ENCODE peak calls at places on chromosomes 1 and 21, in eight cellular contexts. One of them, this sample, is unnamed.

GRCh38 chr1:166174108-166174507 is 7.3 kb upstream of the FAM78B start:
- DNase-seq in fibroblast of pulmonary artery: no peak
- DNase-seq in psoas muscle: no peak
- DNase-seq in tibial artery: no peak
- DNase-seq in lower lobe of right lung: no peak
- DNase-seq in Calu3: peak; percentile 53
- DNase-seq in GM23338: no peak
- DNase-seq in H9: no peak
- DNase-seq in this sample: no peak

GRCh38 chr1:62325696-62326095 is 6.5 kb upstream of the KANK4 start:
- DNase-seq in lower lobe of right lung: no peak
- DNase-seq in psoas muscle: no peak
- DNase-seq in GM23338: no peak
- DNase-seq in fibroblast of pulmonary artery: no peak
- DNase-seq in H9: no peak
- DNase-seq in Calu3: no peak
- DNase-seq in tibial artery: no peak
- DNase-seq in this sample: no peak

GRCh38 chr1:6185635-6186382 is 5.7 kb upstream of the CHD5 start:
- DNase-seq in Calu3: no peak
- DNase-seq in fibroblast of pulmonary artery: peak; percentile 55
- DNase-seq in GM23338: peak; percentile 80
- DNase-seq in tibial artery: no peak
- DNase-seq in H9: peak; percentile 62
- DNase-seq in lower lobe of right lung: no peak
- DNase-seq in psoas muscle: no peak
- DNase-seq in this sample: no peak

GRCh38 chr1:86370627-86371026 is 25.5 kb downstream of the ODF2L start:
- DNase-seq in Calu3: no peak
- DNase-seq in fibroblast of pulmonary artery: peak; percentile 27
- DNase-seq in H9: no peak
- DNase-seq in tibial artery: no peak
- DNase-seq in GM23338: no peak
- DNase-seq in lower lobe of right lung: no peak
- DNase-seq in psoas muscle: no peak
- DNase-seq in this sample: no peak

GRCh38 chr1:21325731-21326387 is 35.6 kb upstream of the ECE1 start:
- DNase-seq in fibroblast of pulmonary artery: no peak
- DNase-seq in lower lobe of right lung: no peak
- DNase-seq in tibial artery: peak; percentile 69
- DNase-seq in Calu3: no peak
- DNase-seq in psoas muscle: no peak
- DNase-seq in H9: no peak
- DNase-seq in GM23338: no peak
- DNase-seq in this sample: no peak

GRCh38 chr1:72013161-72013560 is 269.2 kb downstream of the NEGR1 start:
- DNase-seq in fibroblast of pulmonary artery: no peak
- DNase-seq in tibial artery: no peak
- DNase-seq in H9: no peak
- DNase-seq in lower lobe of right lung: no peak
- DNase-seq in GM23338: no peak
- DNase-seq in Calu3: no peak
- DNase-seq in psoas muscle: no peak
- DNase-seq in this sample: no peak

GRCh38 chr1:53703174-53703573 is 35.8 kb downstream of the GLIS1 start:
- DNase-seq in Calu3: no peak
- DNase-seq in GM23338: no peak
- DNase-seq in psoas muscle: no peak
- DNase-seq in H9: no peak
- DNase-seq in tibial artery: no peak
- DNase-seq in lower lobe of right lung: no peak
- DNase-seq in fibroblast of pulmonary artery: no peak
- DNase-seq in this sample: no peak

GRCh38 chr21:31938330-31939301 is 65.8 kb downstream of the HUNK start:
- DNase-seq in psoas muscle: no peak
- DNase-seq in fibroblast of pulmonary artery: no peak
- DNase-seq in GM23338: no peak
- DNase-seq in tibial artery: no peak
- DNase-seq in H9: no peak
- DNase-seq in Calu3: no peak
- DNase-seq in lower lobe of right lung: no peak
- DNase-seq in this sample: no peak

GRCh38 chr1:232443372-232443771 is 186.6 kb downstream of the SIPA1L2 start:
- DNase-seq in psoas muscle: no peak
- DNase-seq in lower lobe of right lung: no peak
- DNase-seq in tibial artery: no peak
- DNase-seq in Calu3: no peak
- DNase-seq in H9: no peak
- DNase-seq in GM23338: no peak
- DNase-seq in fibroblast of pulmonary artery: no peak
- DNase-seq in this sample: no peak

GRCh38 chr1:152479792-152480595 is 30.6 kb upstream of the LCE5A start:
- DNase-seq in tibial artery: no peak
- DNase-seq in fibroblast of pulmonary artery: peak; percentile 19
- DNase-seq in GM23338: peak; percentile 83
- DNase-seq in psoas muscle: no peak
- DNase-seq in Calu3: peak; percentile 87
- DNase-seq in H9: no peak
- DNase-seq in lower lobe of right lung: peak; percentile 60
- DNase-seq in this sample: peak; percentile 8

GRCh38 chr1:11961230-11961629 is 19.0 kb upstream of the MFN2 start:
- DNase-seq in H9: no peak
- DNase-seq in tibial artery: no peak
- DNase-seq in GM23338: no peak
- DNase-seq in fibroblast of pulmonary artery: peak; percentile 35
- DNase-seq in Calu3: no peak
- DNase-seq in psoas muscle: no peak
- DNase-seq in lower lobe of right lung: no peak
- DNase-seq in this sample: no peak

GRCh38 chr1:31576201-31576669 is at the start of gene TINAGL1:
- DNase-seq in H9: peak; percentile 88
- DNase-seq in psoas muscle: no peak
- DNase-seq in Calu3: peak; percentile 95
- DNase-seq in fibroblast of pulmonary artery: no peak
- DNase-seq in tibial artery: no peak
- DNase-seq in GM23338: peak; percentile 92
- DNase-seq in lower lobe of right lung: peak; percentile 80
- DNase-seq in this sample: peak; percentile 51

GRCh38 chr1:225817611-225818061 is 7.7 kb downstream of the EPHX1 start:
- DNase-seq in psoas muscle: peak; percentile 80
- DNase-seq in lower lobe of right lung: peak; percentile 86
- DNase-seq in H9: peak; percentile 63
- DNase-seq in tibial artery: peak; percentile 90
- DNase-seq in fibroblast of pulmonary artery: peak; percentile 93
- DNase-seq in Calu3: no peak
- DNase-seq in GM23338: peak; percentile 65
- DNase-seq in this sample: no peak

GRCh38 chr1:208207388-208208131 is 36.6 kb downstream of the PLXNA2 start:
- DNase-seq in GM23338: peak; percentile 17
- DNase-seq in fibroblast of pulmonary artery: peak; percentile 99
- DNase-seq in lower lobe of right lung: peak; percentile 88
- DNase-seq in psoas muscle: peak; percentile 39
- DNase-seq in tibial artery: peak; percentile 69
- DNase-seq in H9: no peak
- DNase-seq in Calu3: peak; percentile 55
- DNase-seq in this sample: no peak

GRCh38 chr1:230515451-230516145 is 89.5 kb upstream of the PGBD5 start:
- DNase-seq in tibial artery: no peak
- DNase-seq in lower lobe of right lung: no peak
- DNase-seq in Calu3: no peak
- DNase-seq in fibroblast of pulmonary artery: no peak
- DNase-seq in GM23338: peak; percentile 61
- DNase-seq in H9: peak; percentile 43
- DNase-seq in psoas muscle: no peak
- DNase-seq in this sample: no peak

GRCh38 chr1:45490121-45490622 is 791 bp downstream of the TESK2 start:
- DNase-seq in lower lobe of right lung: no peak
- DNase-seq in psoas muscle: no peak
- DNase-seq in H9: no peak
- DNase-seq in GM23338: peak; percentile 24
- DNase-seq in tibial artery: no peak
- DNase-seq in fibroblast of pulmonary artery: peak; percentile 27
- DNase-seq in Calu3: no peak
- DNase-seq in this sample: no peak

GRCh38 chr1:2046953-2047748 is 3.1 kb upstream of the PRKCZ start:
- DNase-seq in lower lobe of right lung: no peak
- DNase-seq in tibial artery: no peak
- DNase-seq in Calu3: no peak
- DNase-seq in fibroblast of pulmonary artery: no peak
- DNase-seq in H9: peak; percentile 83
- DNase-seq in psoas muscle: no peak
- DNase-seq in GM23338: peak; percentile 33
- DNase-seq in this sample: no peak

GRCh38 chr1:32539584-32540571 is 651 bp downstream of the ZBTB8A start:
- DNase-seq in H9: peak; percentile 46
- DNase-seq in fibroblast of pulmonary artery: peak; percentile 35
- DNase-seq in lower lobe of right lung: peak; percentile 53
- DNase-seq in GM23338: peak; percentile 72
- DNase-seq in tibial artery: peak; percentile 24
- DNase-seq in Calu3: peak; percentile 58
- DNase-seq in psoas muscle: peak; percentile 29
- DNase-seq in this sample: peak; percentile 69

GRCh38 chr1:182674346-182675246 is 9.8 kb downstream of the RGS8 start:
- DNase-seq in fibroblast of pulmonary artery: peak; percentile 10
- DNase-seq in GM23338: peak; percentile 55
- DNase-seq in H9: no peak
- DNase-seq in Calu3: no peak
- DNase-seq in lower lobe of right lung: no peak
- DNase-seq in tibial artery: peak; percentile 70
- DNase-seq in psoas muscle: peak; percentile 44
- DNase-seq in this sample: no peak

GRCh38 chr1:246760426-246761347 is 36.5 kb downstream of the SCCPDH start:
- DNase-seq in psoas muscle: no peak
- DNase-seq in tibial artery: no peak
- DNase-seq in fibroblast of pulmonary artery: no peak
- DNase-seq in H9: no peak
- DNase-seq in Calu3: no peak
- DNase-seq in lower lobe of right lung: no peak
- DNase-seq in GM23338: no peak
- DNase-seq in this sample: no peak

GRCh38 chr1:237383825-237384612 is 342.0 kb downstream of the RYR2 start:
- DNase-seq in tibial artery: no peak
- DNase-seq in GM23338: no peak
- DNase-seq in H9: no peak
- DNase-seq in psoas muscle: no peak
- DNase-seq in Calu3: no peak
- DNase-seq in fibroblast of pulmonary artery: peak; percentile 50
- DNase-seq in lower lobe of right lung: no peak
- DNase-seq in this sample: no peak

GRCh38 chr1:237386362-237387143 is 344.6 kb downstream of the RYR2 start:
- DNase-seq in fibroblast of pulmonary artery: peak; percentile 58
- DNase-seq in GM23338: peak; percentile 70
- DNase-seq in psoas muscle: no peak
- DNase-seq in tibial artery: no peak
- DNase-seq in H9: no peak
- DNase-seq in Calu3: no peak
- DNase-seq in lower lobe of right lung: no peak
- DNase-seq in this sample: no peak

GRCh38 chr1:237390798-237391197 is 348.8 kb downstream of the RYR2 start:
- DNase-seq in H9: no peak
- DNase-seq in lower lobe of right lung: no peak
- DNase-seq in fibroblast of pulmonary artery: peak; percentile 61
- DNase-seq in psoas muscle: no peak
- DNase-seq in tibial artery: no peak
- DNase-seq in GM23338: no peak
- DNase-seq in Calu3: no peak
- DNase-seq in this sample: no peak

DNA sequence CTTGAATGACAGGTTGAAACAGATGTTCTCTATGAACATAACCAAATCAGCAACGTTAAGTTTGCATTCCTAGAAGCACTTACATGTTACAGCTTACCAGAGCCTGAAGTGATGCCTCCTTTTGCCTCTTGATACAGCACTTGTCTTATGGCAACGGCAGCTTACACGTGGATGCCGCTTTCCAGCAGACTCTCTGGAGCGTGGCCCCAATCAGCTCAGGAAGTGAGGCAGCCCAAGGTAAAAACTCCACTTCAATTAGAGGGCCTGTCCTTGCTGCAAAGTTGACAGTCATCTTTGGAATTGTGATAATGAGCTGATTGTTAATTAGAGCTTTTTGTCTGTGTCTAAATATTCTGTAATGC is 345.1 kb downstream of the RYR2 start:
- DNase-seq in lower lobe of right lung: no peak
- DNase-seq in psoas muscle: no peak
- DNase-seq in H9: no peak
- DNase-seq in Calu3: no peak
- DNase-seq in GM23338: no peak
- DNase-seq in tibial artery: no peak
- DNase-seq in fibroblast of pulmonary artery: no peak
- DNase-seq in this sample: no peak
- TF ChIP-seq CTCF in lower lobe of right lung: no peak
- TF ChIP-seq CTCF in psoas muscle: no peak
- TF ChIP-seq CTCF in H9: no peak
- TF ChIP-seq CTCF in Calu3: no peak
- TF ChIP-seq CTCF in GM23338: no peak
- TF ChIP-seq CTCF in tibial artery: no peak
- TF ChIP-seq CTCF in fibroblast of pulmonary artery: no peak
- TF ChIP-seq CTCF in this sample: no peak

GRCh38 chr1:89524369-89525168 is at the start of gene LRRC8B:
- DNase-seq in fibroblast of pulmonary artery: peak; percentile 84
- DNase-seq in psoas muscle: peak; percentile 91
- DNase-seq in tibial artery: peak; percentile 85
- DNase-seq in Calu3: peak; percentile 93
- DNase-seq in lower lobe of right lung: peak; percentile 95
- DNase-seq in H9: peak; percentile 91
- DNase-seq in GM23338: peak; percentile 91
- DNase-seq in this sample: peak; percentile 91
- TF ChIP-seq CTCF in fibroblast of pulmonary artery: no peak
- TF ChIP-seq CTCF in psoas muscle: no peak
- TF ChIP-seq CTCF in tibial artery: no peak
- TF ChIP-seq CTCF in Calu3: no peak
- TF ChIP-seq CTCF in lower lobe of right lung: no peak
- TF ChIP-seq CTCF in H9: no peak
- TF ChIP-seq CTCF in GM23338: no peak
- TF ChIP-seq CTCF in this sample: no peak

GRCh38 chr21:37746849-37747248 is 169.4 kb downstream of the KCNJ6 start:
- DNase-seq in H9: no peak
- DNase-seq in fibroblast of pulmonary artery: no peak
- DNase-seq in tibial artery: no peak
- DNase-seq in lower lobe of right lung: no peak
- DNase-seq in psoas muscle: no peak
- DNase-seq in GM23338: no peak
- DNase-seq in Calu3: no peak
- DNase-seq in this sample: no peak
- TF ChIP-seq CTCF in H9: peak; percentile 27
- TF ChIP-seq CTCF in fibroblast of pulmonary artery: no peak
- TF ChIP-seq CTCF in tibial artery: no peak
- TF ChIP-seq CTCF in lower lobe of right lung: no peak
- TF ChIP-seq CTCF in psoas muscle: no peak
- TF ChIP-seq CTCF in GM23338: peak; percentile 28
- TF ChIP-seq CTCF in Calu3: no peak
- TF ChIP-seq CTCF in this sample: no peak

DNA sequence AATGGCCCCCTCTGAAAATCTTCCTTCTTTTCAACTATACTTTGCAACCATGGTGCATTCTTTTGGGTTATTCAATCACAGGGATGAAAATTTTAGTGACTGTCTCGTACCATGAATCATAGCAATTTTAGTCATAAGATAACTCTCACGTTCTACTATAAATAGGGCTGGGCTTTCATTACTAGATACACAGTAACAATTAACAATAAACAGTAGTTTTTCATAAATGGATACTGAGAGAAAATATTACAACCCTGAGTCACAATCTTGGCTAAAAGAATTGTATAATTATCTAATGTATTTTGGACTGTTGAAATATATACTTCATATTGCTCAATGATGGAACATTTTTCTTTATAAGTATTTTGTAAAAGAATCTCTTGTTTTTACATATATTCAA is 96.1 kb downstream of the TEX35 start:
- DNase-seq in Calu3: no peak
- DNase-seq in psoas muscle: no peak
- DNase-seq in H9: no peak
- DNase-seq in GM23338: no peak
- DNase-seq in fibroblast of pulmonary artery: peak; percentile 86
- DNase-seq in lower lobe of right lung: no peak
- DNase-seq in tibial artery: no peak
- DNase-seq in this sample: no peak
- TF ChIP-seq CTCF in Calu3: no peak
- TF ChIP-seq CTCF in psoas muscle: no peak
- TF ChIP-seq CTCF in H9: no peak
- TF ChIP-seq CTCF in GM23338: no peak
- TF ChIP-seq CTCF in fibroblast of pulmonary artery: no peak
- TF ChIP-seq CTCF in lower lobe of right lung: no peak
- TF ChIP-seq CTCF in tibial artery: no peak
- TF ChIP-seq CTCF in this sample: no peak